ENCODE peak calls at places on chromosomes 3 and 15, in seven cellular contexts. Q is GM23248, R is HepG2, B is tibial nerve, X is Panc1, M is adrenal gland, W is pancreas. H is an unnamed sample. For H3K36me3, the result is how much of the 10 kb centered on the place peaks cover.

GRCh38 chr3:107796786-107797185 is 274.0 kb downstream of the BBX start:
- DNase-seq in Q (peak), R (peak), B (no peak), X (no peak), M (no peak), W (no peak), H (no peak)

GRCh38 chr3:98954806-98955205 is 53.3 kb upstream of the DCBLD2 start:
- DNase-seq in Q (peak), R (no peak), B (no peak), X (no peak), M (no peak), W (no peak), H (no peak)

GRCh38 chr15:69893863-69894262 is 203.9 kb downstream of the TLE3 start:
- DNase-seq in Q (peak), R (no peak), B (peak), X (no peak), M (peak), W (no peak), H (peak)

GRCh38 chr15:43520138-43520537 is 2.7 kb downstream of the MAP1A start:
- DNase-seq in Q (no peak), R (no peak), B (no peak), X (no peak), M (no peak), W (no peak), H (no peak)

GRCh38 chr3:132029182-132029902 is 5.5 kb downstream of the CPNE4 start:
- DNase-seq in Q (peak), R (peak), B (peak), X (peak), M (peak), W (peak), H (peak)

GRCh38 chr3:115862099-115862498 is 238.8 kb downstream of the GAP43 start:
- DNase-seq in Q (no peak), R (no peak), B (no peak), X (no peak), M (no peak), W (no peak), H (peak)

GRCh38 chr3:190024912-190025311 is 95.8 kb downstream of the P3H2 start:
- DNase-seq in Q (peak), R (no peak), B (no peak), X (no peak), M (no peak), W (no peak), H (peak)

GRCh38 chr3:43365601-43366305 is 79.4 kb downstream of the SNRK start:
- DNase-seq in Q (no peak), R (no peak), B (no peak), X (no peak), M (no peak), W (peak), H (no peak)

GRCh38 chr3:156681003-156681402 is 6.6 kb downstream of the TIPARP start:
- DNase-seq in Q (peak), R (peak), B (no peak), X (no peak), M (no peak), W (no peak), H (peak)

GRCh38 chr15:83475551-83475950 is 28.4 kb downstream of the SH3GL3 start:
- DNase-seq in Q (peak), R (no peak), B (no peak), X (no peak), M (no peak), W (no peak), H (peak)

GRCh38 chr3:129824926-129825541 is 68.5 kb downstream of the TMCC1 start:
- DNase-seq in Q (peak), R (peak), B (no peak), X (peak), M (no peak), W (no peak), H (peak)

GRCh38 chr15:69757186-69757585 is 304.6 kb downstream of the RPLP1 start:
- DNase-seq in Q (peak), R (no peak), B (no peak), X (no peak), M (no peak), W (no peak), H (no peak)

GRCh38 chr15:45456212-45457106 is 66.1 kb downstream of the SLC30A4 start:
- DNase-seq in Q (peak), R (peak), B (peak), X (peak), M (peak), W (peak), H (peak)

GRCh38 chr15:81155375-81156218 is 21.5 kb downstream of the CFAP161 start:
- DNase-seq in Q (peak), R (peak), B (peak), X (peak), M (peak), W (no peak), H (peak)

GRCh38 chr15:56757884-56758283 is 24.6 kb upstream of the ZNF280D start:
- DNase-seq in Q (no peak), R (no peak), B (no peak), X (no peak), M (no peak), W (no peak), H (no peak)

GRCh38 chr3:54951405-54951804 is 23.5 kb upstream of the LRTM1 start:
- DNase-seq in Q (peak), R (peak), B (peak), X (no peak), M (peak), W (peak), H (peak)

GRCh38 chr15:41983221-41983620 is 10.9 kb upstream of the EHD4 start:
- DNase-seq in Q (no peak), R (no peak), B (no peak), X (no peak), M (no peak), W (no peak), H (no peak)

DNA sequence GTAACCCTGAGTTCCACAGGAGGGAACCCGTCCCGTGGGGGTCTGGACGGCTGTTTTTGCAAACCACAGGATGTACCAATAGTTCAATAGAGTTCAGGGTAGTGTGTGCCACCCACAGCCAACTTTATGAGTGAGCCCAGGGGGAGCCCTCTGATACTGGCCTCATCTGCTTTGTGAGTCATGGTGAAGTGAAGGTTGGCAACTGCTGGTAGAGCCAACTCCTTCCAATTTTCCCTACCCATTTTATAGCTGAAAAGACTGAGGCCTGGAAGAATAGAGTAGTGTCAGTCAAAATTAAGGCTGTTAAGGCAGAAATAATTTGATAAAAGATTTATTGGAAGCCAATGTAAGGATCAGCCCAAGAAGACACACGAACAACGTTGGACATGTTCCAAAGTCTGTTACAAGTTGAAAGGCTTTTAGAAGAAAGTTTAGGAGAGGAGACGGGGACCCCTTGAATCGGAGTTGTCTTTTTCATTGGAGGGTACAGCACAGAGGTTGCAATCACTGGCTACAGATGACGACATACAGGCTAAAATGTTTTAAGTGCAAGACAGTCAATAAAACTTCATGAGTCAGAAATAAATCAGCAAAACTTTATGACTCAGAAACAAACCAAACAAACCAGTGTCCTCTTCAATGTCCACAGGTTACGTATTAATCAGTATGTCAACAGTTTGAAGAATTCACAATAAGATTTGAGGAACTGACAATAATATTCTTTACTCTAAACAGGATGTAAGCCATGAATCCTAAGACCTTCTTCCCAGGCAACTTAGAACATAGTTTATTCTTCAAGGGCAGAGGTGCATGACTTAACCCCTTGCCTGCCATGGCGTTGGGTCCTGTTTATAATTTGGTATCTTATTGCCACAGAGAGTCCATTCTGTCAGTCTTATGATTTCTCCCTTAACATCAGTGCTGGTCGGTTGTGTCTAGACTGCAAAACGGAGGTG is 62.9 kb upstream of the NR2E3 start:
- DNase-seq in Q (peak), R (peak), B (no peak), X (peak), M (peak), W (no peak), H (no peak)
- H3K4me3 ChIP-seq in Q (no peak), R (no peak), B (no peak), X (no peak), M (no peak), W (no peak), H (no peak)

DNA sequence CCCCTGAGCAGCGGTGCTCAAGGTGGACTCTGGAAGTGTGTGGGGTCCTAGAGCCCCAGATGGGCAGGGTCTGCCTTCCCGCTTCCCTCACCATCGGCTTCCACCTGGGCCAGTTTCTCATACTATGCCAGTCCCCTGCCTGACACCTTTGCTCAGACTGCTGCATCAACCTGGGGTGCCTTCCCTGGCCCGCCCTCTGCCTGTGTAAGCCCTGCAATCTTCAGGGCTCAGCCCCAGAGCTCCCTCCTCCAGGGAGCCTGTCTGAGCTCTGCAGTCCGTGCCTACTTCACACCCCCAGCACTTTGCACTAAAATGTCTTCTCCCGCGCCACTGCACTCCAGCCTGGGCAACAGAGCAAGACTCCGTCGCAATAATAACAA is 13.1 kb downstream of the CSK start:
- DNase-seq in Q (no peak), R (no peak), B (no peak), X (no peak), M (no peak), W (no peak), H (no peak)
- H3K27ac ChIP-seq in Q (no peak), R (no peak), B (no peak), X (no peak), M (no peak), W (no peak), H (no peak)

GRCh38 chr15:58628206-58629057 is 121.1 kb downstream of the ADAM10 start:
- DNase-seq in Q (peak), R (no peak), B (no peak), X (no peak), M (no peak), W (no peak), H (no peak)
- H3K36me3 ChIP-seq in Q (under half), R (under half), B (under half), X (under half), M (under half), W (under half), H (under half)

GRCh38 chr3:52089691-52090090 is 33.3 kb upstream of the DUSP7 start:
- DNase-seq in Q (no peak), R (no peak), B (no peak), X (no peak), M (no peak), W (no peak), H (no peak)

GRCh38 chr3:52090620-52091468 is 34.5 kb upstream of the DUSP7 start:
- DNase-seq in Q (no peak), R (no peak), B (no peak), X (no peak), M (no peak), W (peak), H (no peak)

GRCh38 chr3:52088445-52089367 is 32.3 kb upstream of the DUSP7 start:
- DNase-seq in Q (peak), R (peak), B (peak), X (no peak), M (no peak), W (peak), H (no peak)

GRCh38 chr3:52091566-52092290 is 35.4 kb upstream of the DUSP7 start:
- DNase-seq in Q (peak), R (no peak), B (no peak), X (no peak), M (no peak), W (peak), H (no peak)

DNA sequence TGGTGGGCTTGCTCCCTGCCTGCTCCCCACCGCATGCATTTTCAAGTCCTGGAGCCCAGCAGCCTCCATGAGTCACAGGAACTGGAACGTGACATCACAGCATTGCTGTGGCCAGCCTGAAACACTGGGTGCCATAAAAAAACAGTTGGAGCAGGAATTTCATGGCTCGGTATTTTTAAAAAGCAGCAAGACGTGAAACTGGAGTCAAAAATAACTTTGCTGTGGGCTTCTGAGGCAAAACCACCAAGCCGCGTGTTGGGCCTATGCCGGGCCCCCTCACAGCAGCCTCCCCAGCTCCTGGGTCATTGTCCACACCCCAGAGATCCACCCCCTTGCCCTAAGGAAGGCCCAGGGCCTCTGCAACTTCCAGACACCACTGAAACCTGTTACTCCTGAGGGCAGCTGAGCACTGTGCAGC is 33.8 kb upstream of the DUSP7 start:
- DNase-seq in Q (peak), R (no peak), B (peak), X (no peak), M (peak), W (peak), H (peak)
- H3K4me3 ChIP-seq in Q (no peak), R (no peak), B (no peak), X (no peak), M (no peak), W (no peak), H (no peak)

DNA sequence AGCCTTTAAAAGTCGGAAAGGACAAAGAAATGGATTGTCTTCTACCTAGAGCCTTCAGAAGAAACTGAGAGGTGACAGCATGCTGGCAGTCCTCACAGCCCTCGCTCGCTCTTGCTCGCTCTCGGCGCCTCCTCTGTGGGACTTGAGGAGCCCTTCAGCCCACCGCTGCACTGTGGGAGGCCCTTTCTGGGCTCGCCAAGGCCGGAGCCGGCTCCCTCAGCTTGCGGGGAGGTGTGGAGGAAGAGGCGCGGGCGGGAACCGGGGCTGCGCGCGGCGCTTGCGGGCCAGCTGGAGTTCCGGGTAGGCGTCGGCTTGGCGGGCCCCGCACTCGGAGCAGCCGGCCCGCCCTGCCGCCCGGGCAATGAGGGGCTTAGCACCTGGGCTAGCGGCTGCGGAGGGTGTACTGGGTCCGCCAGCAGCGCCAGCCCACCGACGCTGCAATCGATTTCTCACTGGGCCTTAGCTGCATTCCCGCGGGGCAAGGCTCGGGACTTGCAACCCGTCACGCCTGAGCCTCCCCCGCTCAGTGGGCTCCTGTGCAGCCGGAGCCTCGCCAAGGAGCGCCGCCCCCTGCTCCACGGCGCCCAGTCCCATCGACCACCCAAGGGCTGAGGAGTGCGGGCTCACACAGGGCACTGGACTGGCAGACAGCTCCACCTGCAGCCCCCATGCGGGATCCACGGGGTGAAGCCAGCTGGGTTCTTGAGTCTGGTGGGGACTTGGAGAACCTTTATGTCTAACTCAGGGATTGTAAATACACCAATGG is 953.8 kb upstream of the GBE1 start:
- DNase-seq in Q (no peak), R (no peak), B (no peak), X (no peak), M (no peak), W (peak), H (no peak)
- H3K27ac ChIP-seq in Q (no peak), R (no peak), B (no peak), X (no peak), M (no peak), W (no peak), H (no peak)

DNA sequence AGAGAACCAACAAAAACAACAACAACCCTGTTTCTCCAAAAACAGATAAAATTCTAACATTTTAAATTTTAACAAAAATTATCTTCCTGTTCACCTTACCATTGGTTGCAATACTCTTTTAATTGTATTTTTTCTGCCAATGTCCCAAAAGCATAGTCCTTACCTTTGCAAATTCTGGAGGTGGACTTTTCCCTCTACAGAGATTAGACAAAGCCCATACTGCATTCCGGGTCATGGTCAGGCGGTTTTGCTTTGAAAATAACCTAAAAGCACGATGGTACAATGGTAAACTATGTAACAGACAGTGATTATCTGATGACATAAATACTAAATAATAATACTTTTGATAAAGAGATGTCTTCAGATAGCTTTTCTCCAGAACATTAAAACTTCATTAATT is 35.5 kb upstream of the WDR5B start:
- DNase-seq in Q (no peak), R (no peak), B (no peak), X (no peak), M (no peak), W (no peak), H (no peak)
- H3K36me3 ChIP-seq in Q (half or more), R (under half), B (under half), X (under half), M (under half), W (under half), H (under half)

GRCh38 chr15:79815468-79815867 is 81.3 kb downstream of the MTHFS start:
- DNase-seq in Q (no peak), R (no peak), B (no peak), X (no peak), M (no peak), W (no peak), H (no peak)
- H3K4me3 ChIP-seq in Q (no peak), R (no peak), B (no peak), X (no peak), M (no peak), W (no peak), H (no peak)